ENCODE peak calls at places on chromosome 15, in seven cellular contexts. One of them, this sample, is unnamed.

GRCh38 chr15:62269504-62269903 is 104.4 kb upstream of the C2CD4B start:
- DNase-seq in retinal pigment epithelial cell: no peak
- DNase-seq in iPS-NIHi11: no peak
- DNase-seq in activated T-cell treated with anti-CD3 and anti-CD28 coated beads for 1 hour: no peak
- DNase-seq in DMS53: peak
- DNase-seq in bronchial epithelial cell: no peak
- DNase-seq in AG04450: no peak
- DNase-seq in this sample: no peak

GRCh38 chr15:27231811-27232210 is 260.8 kb downstream of the GABRG3 start:
- DNase-seq in bronchial epithelial cell: no peak
- DNase-seq in retinal pigment epithelial cell: no peak
- DNase-seq in DMS53: no peak
- DNase-seq in iPS-NIHi11: no peak
- DNase-seq in AG04450: no peak
- DNase-seq in activated T-cell treated with anti-CD3 and anti-CD28 coated beads for 1 hour: no peak
- DNase-seq in this sample: no peak

GRCh38 chr15:67143646-67144045 is 78.2 kb downstream of the SMAD3 start:
- DNase-seq in AG04450: no peak
- DNase-seq in activated T-cell treated with anti-CD3 and anti-CD28 coated beads for 1 hour: no peak
- DNase-seq in iPS-NIHi11: no peak
- DNase-seq in retinal pigment epithelial cell: no peak
- DNase-seq in DMS53: no peak
- DNase-seq in bronchial epithelial cell: no peak
- DNase-seq in this sample: no peak

GRCh38 chr15:87733005-87733404 is 523.5 kb downstream of the NTRK3 start:
- DNase-seq in AG04450: no peak
- DNase-seq in iPS-NIHi11: no peak
- DNase-seq in retinal pigment epithelial cell: no peak
- DNase-seq in bronchial epithelial cell: no peak
- DNase-seq in activated T-cell treated with anti-CD3 and anti-CD28 coated beads for 1 hour: no peak
- DNase-seq in DMS53: no peak
- DNase-seq in this sample: peak

GRCh38 chr15:31013863-31014607 is 22.6 kb upstream of the MTMR10 start:
- DNase-seq in iPS-NIHi11: no peak
- DNase-seq in DMS53: peak
- DNase-seq in AG04450: no peak
- DNase-seq in activated T-cell treated with anti-CD3 and anti-CD28 coated beads for 1 hour: no peak
- DNase-seq in bronchial epithelial cell: no peak
- DNase-seq in retinal pigment epithelial cell: no peak
- DNase-seq in this sample: peak

GRCh38 chr15:78681306-78682012 is 40.4 kb upstream of the CHRNB4 start:
- DNase-seq in AG04450: no peak
- DNase-seq in DMS53: no peak
- DNase-seq in iPS-NIHi11: no peak
- DNase-seq in activated T-cell treated with anti-CD3 and anti-CD28 coated beads for 1 hour: no peak
- DNase-seq in retinal pigment epithelial cell: no peak
- DNase-seq in bronchial epithelial cell: no peak
- DNase-seq in this sample: no peak

GRCh38 chr15:88744548-88745020 is 58.7 kb upstream of the ACAN start:
- DNase-seq in iPS-NIHi11: peak
- DNase-seq in activated T-cell treated with anti-CD3 and anti-CD28 coated beads for 1 hour: no peak
- DNase-seq in AG04450: no peak
- DNase-seq in bronchial epithelial cell: no peak
- DNase-seq in retinal pigment epithelial cell: no peak
- DNase-seq in DMS53: no peak
- DNase-seq in this sample: no peak

GRCh38 chr15:68512578-68512977 is 66.2 kb upstream of the CORO2B start:
- DNase-seq in bronchial epithelial cell: no peak
- DNase-seq in DMS53: no peak
- DNase-seq in retinal pigment epithelial cell: no peak
- DNase-seq in activated T-cell treated with anti-CD3 and anti-CD28 coated beads for 1 hour: no peak
- DNase-seq in AG04450: no peak
- DNase-seq in iPS-NIHi11: no peak
- DNase-seq in this sample: no peak

GRCh38 chr15:58957101-58957973 is 23.9 kb upstream of the SLTM start:
- DNase-seq in retinal pigment epithelial cell: no peak
- DNase-seq in bronchial epithelial cell: peak
- DNase-seq in activated T-cell treated with anti-CD3 and anti-CD28 coated beads for 1 hour: peak
- DNase-seq in AG04450: no peak
- DNase-seq in iPS-NIHi11: peak
- DNase-seq in DMS53: peak
- DNase-seq in this sample: peak

GRCh38 chr15:55799287-55800212 is 56.6 kb upstream of the PRTG start:
- DNase-seq in AG04450: no peak
- DNase-seq in iPS-NIHi11: peak
- DNase-seq in retinal pigment epithelial cell: no peak
- DNase-seq in DMS53: peak
- DNase-seq in bronchial epithelial cell: peak
- DNase-seq in activated T-cell treated with anti-CD3 and anti-CD28 coated beads for 1 hour: no peak
- DNase-seq in this sample: peak

GRCh38 chr15:67820992-67821783 is 4.1 kb upstream of the SKOR1 start:
- DNase-seq in iPS-NIHi11: peak
- DNase-seq in activated T-cell treated with anti-CD3 and anti-CD28 coated beads for 1 hour: no peak
- DNase-seq in bronchial epithelial cell: no peak
- DNase-seq in DMS53: no peak
- DNase-seq in retinal pigment epithelial cell: no peak
- DNase-seq in AG04450: no peak
- DNase-seq in this sample: peak

GRCh38 chr15:70703483-70703882 is 59.9 kb downstream of the UACA start:
- DNase-seq in DMS53: no peak
- DNase-seq in retinal pigment epithelial cell: no peak
- DNase-seq in activated T-cell treated with anti-CD3 and anti-CD28 coated beads for 1 hour: no peak
- DNase-seq in AG04450: no peak
- DNase-seq in bronchial epithelial cell: peak
- DNase-seq in iPS-NIHi11: no peak
- DNase-seq in this sample: peak

GRCh38 chr15:101733545-101733944 is 9.3 kb upstream of the TARS3 start:
- DNase-seq in iPS-NIHi11: no peak
- DNase-seq in bronchial epithelial cell: no peak
- DNase-seq in DMS53: no peak
- DNase-seq in activated T-cell treated with anti-CD3 and anti-CD28 coated beads for 1 hour: no peak
- DNase-seq in retinal pigment epithelial cell: no peak
- DNase-seq in AG04450: no peak
- DNase-seq in this sample: no peak

GRCh38 chr15:88126695-88127476 is 129.7 kb downstream of the NTRK3 start:
- DNase-seq in iPS-NIHi11: no peak
- DNase-seq in DMS53: no peak
- DNase-seq in activated T-cell treated with anti-CD3 and anti-CD28 coated beads for 1 hour: no peak
- DNase-seq in AG04450: no peak
- DNase-seq in bronchial epithelial cell: no peak
- DNase-seq in retinal pigment epithelial cell: no peak
- DNase-seq in this sample: no peak

GRCh38 chr15:92803852-92804609 is 96.1 kb upstream of the CHD2 start:
- DNase-seq in bronchial epithelial cell: peak
- DNase-seq in retinal pigment epithelial cell: peak
- DNase-seq in activated T-cell treated with anti-CD3 and anti-CD28 coated beads for 1 hour: no peak
- DNase-seq in iPS-NIHi11: peak
- DNase-seq in DMS53: peak
- DNase-seq in AG04450: peak
- DNase-seq in this sample: peak

GRCh38 chr15:54792526-54792925 is 404.2 kb downstream of the RSL24D1 start:
- DNase-seq in DMS53: no peak
- DNase-seq in activated T-cell treated with anti-CD3 and anti-CD28 coated beads for 1 hour: no peak
- DNase-seq in AG04450: no peak
- DNase-seq in iPS-NIHi11: no peak
- DNase-seq in retinal pigment epithelial cell: no peak
- DNase-seq in bronchial epithelial cell: no peak
- DNase-seq in this sample: no peak

GRCh38 chr15:85329561-85330421 is 50.6 kb upstream of the AKAP13 start:
- DNase-seq in retinal pigment epithelial cell: no peak
- DNase-seq in bronchial epithelial cell: no peak
- DNase-seq in activated T-cell treated with anti-CD3 and anti-CD28 coated beads for 1 hour: no peak
- DNase-seq in DMS53: peak
- DNase-seq in AG04450: no peak
- DNase-seq in iPS-NIHi11: no peak
- DNase-seq in this sample: peak

GRCh38 chr15:45635191-45635638 is 386 bp downstream of the SQOR start:
- DNase-seq in retinal pigment epithelial cell: no peak
- DNase-seq in iPS-NIHi11: peak
- DNase-seq in AG04450: no peak
- DNase-seq in bronchial epithelial cell: no peak
- DNase-seq in DMS53: peak
- DNase-seq in activated T-cell treated with anti-CD3 and anti-CD28 coated beads for 1 hour: peak
- DNase-seq in this sample: peak

GRCh38 chr15:33654859-33655258 is 313.4 kb upstream of the CHRM5 start:
- DNase-seq in activated T-cell treated with anti-CD3 and anti-CD28 coated beads for 1 hour: no peak
- DNase-seq in retinal pigment epithelial cell: no peak
- DNase-seq in iPS-NIHi11: peak
- DNase-seq in AG04450: no peak
- DNase-seq in bronchial epithelial cell: no peak
- DNase-seq in DMS53: peak
- DNase-seq in this sample: no peak

GRCh38 chr15:29734917-29735572 is 87.2 kb downstream of the TJP1 start:
- DNase-seq in retinal pigment epithelial cell: peak
- DNase-seq in bronchial epithelial cell: peak
- DNase-seq in DMS53: peak
- DNase-seq in activated T-cell treated with anti-CD3 and anti-CD28 coated beads for 1 hour: no peak
- DNase-seq in iPS-NIHi11: no peak
- DNase-seq in AG04450: no peak
- DNase-seq in this sample: peak

GRCh38 chr15:31871159-31871886 is 159.0 kb upstream of the CHRNA7 start:
- DNase-seq in activated T-cell treated with anti-CD3 and anti-CD28 coated beads for 1 hour: no peak
- DNase-seq in bronchial epithelial cell: peak
- DNase-seq in retinal pigment epithelial cell: no peak
- DNase-seq in iPS-NIHi11: no peak
- DNase-seq in AG04450: no peak
- DNase-seq in DMS53: peak
- DNase-seq in this sample: peak

GRCh38 chr15:61216519-61216918 is 12.6 kb downstream of the RORA start:
- DNase-seq in DMS53: peak
- DNase-seq in bronchial epithelial cell: no peak
- DNase-seq in activated T-cell treated with anti-CD3 and anti-CD28 coated beads for 1 hour: no peak
- DNase-seq in AG04450: no peak
- DNase-seq in iPS-NIHi11: peak
- DNase-seq in retinal pigment epithelial cell: no peak
- DNase-seq in this sample: no peak

GRCh38 chr15:101525087-101525669 is 35.7 kb upstream of the PCSK6 start:
- DNase-seq in iPS-NIHi11: no peak
- DNase-seq in DMS53: no peak
- DNase-seq in retinal pigment epithelial cell: no peak
- DNase-seq in AG04450: no peak
- DNase-seq in bronchial epithelial cell: no peak
- DNase-seq in activated T-cell treated with anti-CD3 and anti-CD28 coated beads for 1 hour: no peak
- DNase-seq in this sample: no peak

GRCh38 chr15:64842986-64843561 is 1.4 kb downstream of the PLEKHO2 start:
- DNase-seq in activated T-cell treated with anti-CD3 and anti-CD28 coated beads for 1 hour: no peak
- DNase-seq in AG04450: no peak
- DNase-seq in DMS53: no peak
- DNase-seq in bronchial epithelial cell: no peak
- DNase-seq in iPS-NIHi11: no peak
- DNase-seq in retinal pigment epithelial cell: no peak
- DNase-seq in this sample: no peak

GRCh38 chr15:96515391-96515790 is 184.9 kb downstream of the NR2F2 start:
- DNase-seq in activated T-cell treated with anti-CD3 and anti-CD28 coated beads for 1 hour: no peak
- DNase-seq in iPS-NIHi11: no peak
- DNase-seq in AG04450: no peak
- DNase-seq in DMS53: no peak
- DNase-seq in bronchial epithelial cell: no peak
- DNase-seq in retinal pigment epithelial cell: no peak
- DNase-seq in this sample: peak

GRCh38 chr15:95556225-95556624 is 774.3 kb upstream of the NR2F2 start:
- DNase-seq in bronchial epithelial cell: no peak
- DNase-seq in activated T-cell treated with anti-CD3 and anti-CD28 coated beads for 1 hour: no peak
- DNase-seq in iPS-NIHi11: no peak
- DNase-seq in AG04450: no peak
- DNase-seq in DMS53: no peak
- DNase-seq in retinal pigment epithelial cell: no peak
- DNase-seq in this sample: peak

GRCh38 chr15:29677871-29678431 is 144.3 kb downstream of the TJP1 start:
- DNase-seq in activated T-cell treated with anti-CD3 and anti-CD28 coated beads for 1 hour: no peak
- DNase-seq in bronchial epithelial cell: no peak
- DNase-seq in iPS-NIHi11: no peak
- DNase-seq in retinal pigment epithelial cell: no peak
- DNase-seq in DMS53: peak
- DNase-seq in AG04450: no peak
- DNase-seq in this sample: no peak

GRCh38 chr15:62901087-62901486 is 141.5 kb upstream of the TPM1 start:
- DNase-seq in activated T-cell treated with anti-CD3 and anti-CD28 coated beads for 1 hour: no peak
- DNase-seq in iPS-NIHi11: no peak
- DNase-seq in retinal pigment epithelial cell: no peak
- DNase-seq in bronchial epithelial cell: no peak
- DNase-seq in AG04450: no peak
- DNase-seq in DMS53: no peak
- DNase-seq in this sample: no peak

GRCh38 chr15:42461261-42461660 is 29.7 kb downstream of the ZNF106 start:
- DNase-seq in iPS-NIHi11: no peak
- DNase-seq in DMS53: no peak
- DNase-seq in retinal pigment epithelial cell: no peak
- DNase-seq in AG04450: no peak
- DNase-seq in bronchial epithelial cell: no peak
- DNase-seq in activated T-cell treated with anti-CD3 and anti-CD28 coated beads for 1 hour: no peak
- DNase-seq in this sample: no peak

GRCh38 chr15:98896802-98897732 is 110.5 kb downstream of the PGPEP1L start:
- DNase-seq in DMS53: peak
- DNase-seq in retinal pigment epithelial cell: peak
- DNase-seq in activated T-cell treated with anti-CD3 and anti-CD28 coated beads for 1 hour: no peak
- DNase-seq in iPS-NIHi11: no peak
- DNase-seq in bronchial epithelial cell: peak
- DNase-seq in AG04450: peak
- DNase-seq in this sample: peak

GRCh38 chr15:34933432-34933975 is 36.0 kb downstream of the AQR start:
- DNase-seq in DMS53: peak
- DNase-seq in bronchial epithelial cell: peak
- DNase-seq in retinal pigment epithelial cell: no peak
- DNase-seq in activated T-cell treated with anti-CD3 and anti-CD28 coated beads for 1 hour: no peak
- DNase-seq in AG04450: no peak
- DNase-seq in iPS-NIHi11: no peak
- DNase-seq in this sample: no peak

GRCh38 chr15:92118162-92118935 is 264.8 kb downstream of the SLCO3A1 start:
- DNase-seq in bronchial epithelial cell: peak
- DNase-seq in AG04450: no peak
- DNase-seq in iPS-NIHi11: no peak
- DNase-seq in activated T-cell treated with anti-CD3 and anti-CD28 coated beads for 1 hour: no peak
- DNase-seq in DMS53: no peak
- DNase-seq in retinal pigment epithelial cell: no peak
- DNase-seq in this sample: peak

This sample was measured in kidney glomerular epithelial cell.